ENCODE peak calls at places on chromosome 14, in seven cellular contexts. B, O, G, I, Z, V and N are unnamed samples.

GRCh38 chr14:51954657-51955056 is 34.7 kb upstream of the RTRAF start:
- DNase-seq in B (no peak), G (no peak), I (no peak), O (no peak), Z (no peak), V (no peak), N (peak; percentile 5)

GRCh38 chr14:50725761-50726160 is 57.7 kb upstream of the SAV1 start:
- DNase-seq in I (no peak), V (no peak), G (no peak), Z (no peak), O (no peak), B (no peak), N (no peak)

GRCh38 chr14:80464531-80465149 is 253.3 kb upstream of the DIO2 start:
- DNase-seq in B (no peak), O (no peak), G (no peak), Z (no peak), I (no peak), V (no peak), N (no peak)

GRCh38 chr14:77053046-77053841 is 24.7 kb upstream of the IRF2BPL start:
- DNase-seq in O (peak; percentile 72), B (no peak), G (peak; percentile 79), Z (peak; percentile 60), V (peak; percentile 37), I (peak; percentile 89), N (no peak)

GRCh38 chr14:88189040-88189839 is 133.8 kb downstream of the KCNK10 start:
- DNase-seq in V (peak; percentile 13), B (peak; percentile 71), Z (no peak), O (peak; percentile 15), I (peak; percentile 80), G (peak; percentile 73), N (peak; percentile 72)

GRCh38 chr14:68649461-68650189 is 143.2 kb downstream of the ZFP36L1 start:
- DNase-seq in B (no peak), O (no peak), Z (no peak), G (no peak), V (peak; percentile 73), I (peak; percentile 20), N (no peak)

GRCh38 chr14:73878436-73878835 is 8.2 kb upstream of the ZNF410 start:
- DNase-seq in Z (no peak), V (no peak), I (no peak), O (no peak), G (no peak), B (no peak), N (no peak)

GRCh38 chr14:103696027-103696402 is 19.2 kb downstream of the XRCC3 start:
- DNase-seq in I (no peak), B (no peak), V (no peak), G (no peak), Z (no peak), O (no peak), N (no peak)

GRCh38 chr14:77100961-77101360 is 2.9 kb downstream of the CIPC start:
- DNase-seq in G (no peak), Z (no peak), V (no peak), I (no peak), B (no peak), O (no peak), N (no peak)

GRCh38 chr14:90697577-90698206 is 118.5 kb downstream of the TTC7B start:
- DNase-seq in Z (peak; percentile 64), O (peak; percentile 53), B (peak; percentile 60), G (peak; percentile 81), V (peak; percentile 24), I (peak; percentile 81), N (peak; percentile 68)

GRCh38 chr14:96509457-96510090 is 7.4 kb downstream of the PAPOLA start:
- DNase-seq in Z (no peak), B (no peak), O (no peak), I (no peak), G (no peak), V (no peak), N (no peak)

GRCh38 chr14:101477648-101478047 is 83.6 kb upstream of the DIO3 start:
- DNase-seq in V (no peak), B (no peak), O (no peak), Z (no peak), G (no peak), I (no peak), N (no peak)

GRCh38 chr14:28807518-28807917 is 40.9 kb downstream of the FOXG1 start:
- DNase-seq in Z (no peak), O (no peak), G (no peak), B (no peak), I (no peak), V (no peak), N (no peak)

GRCh38 chr14:105600939-105601359 is 74.6 kb downstream of the TMEM121 start:
- DNase-seq in O (no peak), Z (no peak), B (no peak), V (no peak), G (no peak), I (no peak), N (no peak)

GRCh38 chr14:65255583-65256443 is 153.5 kb upstream of the MAX start:
- DNase-seq in O (no peak), B (no peak), I (peak; percentile 72), G (peak; percentile 13), V (no peak), Z (no peak), N (peak; percentile 16)

GRCh38 chr14:102901633-102902032 is 20.8 kb upstream of the AMN start:
- DNase-seq in V (no peak), G (no peak), Z (no peak), I (no peak), O (no peak), B (no peak), N (no peak)

GRCh38 chr14:68507544-68508081 is 285.3 kb downstream of the ZFP36L1 start:
- DNase-seq in I (no peak), O (peak; percentile 20), V (no peak), Z (no peak), B (no peak), G (peak; percentile 16), N (no peak)